ENCODE peak calls at places on chromosomes 1 and 21, in five cellular contexts. H is thoracic aorta, E is H9, V is spleen, K is hepatocyte. P is an unnamed sample.

GRCh38 chr1:228009828-228010775 is 3.3 kb downstream of the WNT3A start:
- DNase-seq in V (peak; percentile 67), H (no peak), E (no peak), K (no peak), P (peak; percentile 57)

GRCh38 chr1:46530791-46531409 is 20.5 kb downstream of the KNCN start:
- DNase-seq in E (no peak), V (no peak), H (no peak), K (peak; percentile 51), P (no peak)

GRCh38 chr1:169109561-169110134 is 3.2 kb downstream of the ATP1B1 start:
- DNase-seq in V (no peak), E (no peak), H (no peak), K (peak; percentile 93), P (peak; percentile 28)

GRCh38 chr1:235083589-235084323 is 44.9 kb downstream of the TOMM20 start:
- DNase-seq in V (peak; percentile 93), H (peak; percentile 39), K (peak; percentile 92), E (peak; percentile 88), P (peak; percentile 75)

GRCh38 chr1:44924835-44925464 is 61.4 kb downstream of the EIF2B3 start:
- DNase-seq in E (no peak), H (no peak), K (peak; percentile 27), V (no peak), P (no peak)

GRCh38 chr1:183272390-183272801 is 86.3 kb downstream of the LAMC2 start:
- DNase-seq in H (no peak), V (peak; percentile 45), E (no peak), K (no peak), P (no peak)

GRCh38 chr21:32099812-32100416 is 178.9 kb downstream of the MIS18A start:
- DNase-seq in H (no peak), K (peak; percentile 17), E (peak; percentile 39), V (no peak), P (no peak)

GRCh38 chr1:17350053-17350452 is 21.9 kb upstream of the PADI6 start:
- DNase-seq in V (no peak), E (no peak), H (no peak), K (no peak), P (no peak)

GRCh38 chr21:37407719-37408455 is 41.3 kb downstream of the DYRK1A start:
- DNase-seq in V (no peak), H (no peak), K (no peak), E (no peak), P (no peak)

GRCh38 chr1:52511439-52511838 is 41.5 kb downstream of the TUT4 start:
- DNase-seq in E (no peak), H (no peak), K (no peak), V (no peak), P (no peak)

GRCh38 chr1:24501371-24502167 is 1.1 kb upstream of the RCAN3 start:
- DNase-seq in H (no peak), E (no peak), K (peak; percentile 36), V (peak; percentile 85), P (no peak)

GRCh38 chr1:78884685-78885452 is 121.7 kb downstream of the ADGRL4 start:
- DNase-seq in K (no peak), E (no peak), V (no peak), H (no peak), P (peak; percentile 4)

GRCh38 chr1:180548686-180549326 is 10.0 kb upstream of the OVAAL start:
- DNase-seq in V (no peak), E (no peak), K (no peak), H (no peak), P (no peak)

GRCh38 chr1:86068841-86069756 is 87.5 kb downstream of the COL24A1 start:
- DNase-seq in H (no peak), E (no peak), K (no peak), V (no peak), P (no peak)

GRCh38 chr1:189658381-189658780 is 819.3 kb downstream of the BRINP3 start:
- DNase-seq in V (no peak), E (no peak), H (no peak), K (no peak), P (no peak)

GRCh38 chr1:38834221-38834782 is 25.3 kb downstream of the RRAGC start:
- DNase-seq in V (no peak), E (no peak), K (no peak), H (no peak), P (no peak)

GRCh38 chr21:27425574-27425973 is 458.7 kb upstream of the ADAMTS5 start:
- DNase-seq in H (no peak), K (no peak), V (no peak), E (no peak), P (no peak)

GRCh38 chr21:34130598-34130985 is 57.2 kb downstream of the MRPS6 start:
- DNase-seq in H (no peak), E (no peak), V (no peak), K (no peak), P (no peak)

GRCh38 chr1:150549496-150550221 is 451 bp downstream of the ADAMTSL4 start:
- DNase-seq in K (peak; percentile 8), E (peak; percentile 45), V (no peak), H (no peak), P (peak; percentile 73)

GRCh38 chr1:230459463-230459862 is 33.3 kb upstream of the PGBD5 start:
- DNase-seq in H (no peak), V (no peak), K (peak; percentile 12), E (no peak), P (no peak)

GRCh38 chr1:81472387-81472786 is 328.3 kb upstream of the ADGRL2 start:
- DNase-seq in H (no peak), E (no peak), K (no peak), V (no peak), P (no peak)

DNA sequence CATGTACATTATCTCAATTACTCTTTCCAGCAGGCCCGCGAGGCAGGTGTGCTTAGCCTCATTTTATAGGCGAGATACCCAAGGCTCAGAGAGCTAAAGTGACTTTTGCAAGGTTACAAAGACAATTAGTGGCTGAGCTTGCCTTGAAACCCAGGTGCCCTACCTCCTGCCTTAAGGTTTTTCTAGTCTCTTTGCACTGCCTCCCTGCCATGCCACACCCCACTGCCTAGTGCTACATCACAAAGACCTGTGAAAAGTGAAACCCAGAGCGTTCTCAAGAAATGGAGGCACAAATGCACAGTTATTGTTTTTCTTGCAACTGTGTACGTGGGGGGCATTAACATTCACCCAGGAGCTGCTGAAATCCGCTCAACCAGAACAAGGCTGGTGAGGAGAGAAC is 9.9 kb upstream of the C8A start:
- DNase-seq in E (no peak), K (no peak), H (no peak), V (no peak), P (no peak)
- TF ChIP-seq CTCF in E (no peak), K (no peak), H (no peak), V (no peak), P (no peak)

GRCh38 chr1:177429234-177429633 is 258.5 kb downstream of the BRINP2 start:
- DNase-seq in E (no peak), H (no peak), V (no peak), K (no peak), P (no peak)

GRCh38 chr1:177431123-177431522 is 260.4 kb downstream of the BRINP2 start:
- DNase-seq in K (no peak), H (no peak), E (no peak), V (no peak), P (no peak)

GRCh38 chr1:177432897-177433296 is 262.1 kb downstream of the BRINP2 start:
- DNase-seq in H (no peak), E (no peak), V (no peak), K (no peak), P (no peak)
- TF ChIP-seq CTCF in H (no peak), E (peak; percentile 59), V (no peak), K (peak; percentile 9), P (peak; percentile 15)

GRCh38 chr21:41867313-41867712 is 11.8 kb downstream of the PRDM15 start:
- DNase-seq in H (no peak), V (peak; percentile 69), K (no peak), E (no peak), P (no peak)

GRCh38 chr21:41866274-41866809 is 12.8 kb downstream of the PRDM15 start:
- DNase-seq in H (no peak), E (no peak), K (no peak), V (peak; percentile 60), P (no peak)

GRCh38 chr21:41865002-41865777 is 14.0 kb downstream of the PRDM15 start:
- DNase-seq in H (no peak), V (peak; percentile 38), E (no peak), K (no peak), P (no peak)

GRCh38 chr21:41869771-41870170 is 9.4 kb downstream of the PRDM15 start:
- DNase-seq in H (no peak), K (no peak), E (no peak), V (peak; percentile 44), P (no peak)

DNA sequence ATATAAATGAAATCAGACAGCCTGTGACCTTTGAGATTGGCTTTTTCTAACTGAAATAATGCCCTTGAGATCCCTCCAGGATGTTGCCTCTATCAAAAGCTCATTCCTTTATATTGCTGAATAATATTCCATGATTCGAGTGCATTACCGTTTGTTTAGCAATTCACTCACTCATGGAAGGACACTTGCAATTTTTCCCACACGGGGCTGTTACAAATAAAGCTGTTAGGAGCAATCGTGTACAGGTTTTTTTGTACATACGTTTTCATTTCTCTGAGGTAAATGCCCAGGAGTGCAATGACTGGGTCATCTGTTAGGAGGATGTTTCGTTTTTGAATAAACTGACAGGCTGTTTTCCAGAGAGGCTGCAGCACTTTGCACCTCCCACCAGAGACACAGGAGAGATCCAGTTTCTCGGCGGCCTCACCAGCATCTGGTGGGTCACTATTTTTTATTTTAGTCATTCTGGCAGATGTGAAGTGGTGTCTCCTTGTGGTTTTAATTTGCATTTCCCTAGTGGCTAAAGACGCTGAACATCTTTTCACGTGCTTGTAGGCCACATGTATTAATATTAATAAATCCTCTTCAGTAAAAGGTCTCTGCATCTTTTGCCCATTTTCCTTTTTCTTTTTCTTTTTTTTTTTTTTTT is 11.0 kb downstream of the PRDM15 start:
- DNase-seq in E (no peak), H (no peak), K (no peak), V (peak; percentile 31), P (no peak)
- TF ChIP-seq CTCF in E (no peak), H (no peak), K (no peak), V (no peak), P (no peak)

GRCh38 chr1:27154991-27155781 is at the start of gene SLC9A1:
- DNase-seq in E (peak; percentile 94), H (peak; percentile 76), V (peak; percentile 99), K (peak; percentile 96), P (peak; percentile 97)
- TF ChIP-seq CTCF in E (peak; percentile 83), H (peak; percentile 62), V (peak; percentile 87), K (peak; percentile 86), P (peak; percentile 80)

DNA sequence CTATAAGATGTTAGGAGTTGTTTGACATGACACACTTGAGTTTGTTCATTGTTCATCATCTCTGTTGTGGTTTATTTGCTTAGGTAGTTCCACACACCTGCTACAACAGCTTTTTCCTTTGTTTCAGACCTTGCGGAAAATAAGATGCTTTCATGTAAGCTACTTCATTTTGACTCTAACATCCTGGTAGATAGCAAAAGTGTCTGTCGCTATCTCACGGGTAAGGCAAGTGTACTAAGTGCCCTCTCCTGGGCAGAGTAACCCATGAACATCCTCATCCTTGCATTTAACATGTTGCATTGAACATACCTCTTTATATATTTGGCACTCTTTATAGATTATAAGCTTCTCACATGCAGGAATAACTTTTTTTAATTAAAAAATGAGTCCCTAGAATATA is 1.6 kb upstream of the OR10T2 start:
- DNase-seq in H (no peak), E (no peak), K (no peak), V (no peak), P (no peak)
- TF ChIP-seq CTCF in H (no peak), E (no peak), K (no peak), V (no peak), P (no peak)